ENCODE peak calls at places on chromosomes 6 and 20, in seven cellular contexts. G is esophagus squamous epithelium, K is keratinocyte, I is astrocyte of the spinal cord, D is glutamatergic neuron, C is cardiac fibroblast, E is PC-9. V is an unnamed sample.
A peak's percentile ranks its signal among the peaks of the same experiment; 100 is the strongest.

GRCh38 chr20:8361008-8361652 is 229.1 kb downstream of the PLCB1 start:
- DNase-seq in G (no peak), K (no peak), I (peak; percentile 38), D (no peak), C (peak; percentile 81), E (no peak), V (peak; percentile 50)

GRCh38 chr6:150403458-150404245 is 34.8 kb downstream of the IYD start:
- DNase-seq in G (no peak), K (no peak), I (peak; percentile 95), D (no peak), C (peak; percentile 98), E (peak; percentile 82), V (no peak)

GRCh38 chr6:155054851-155055250 is 59.7 kb downstream of the TIAM2 start:
- DNase-seq in G (no peak), K (no peak), I (no peak), D (no peak), C (no peak), E (no peak), V (no peak)

GRCh38 chr6:119821380-119821779 is 471.8 kb upstream of the MAN1A1 start:
- DNase-seq in G (no peak), K (no peak), I (no peak), D (no peak), C (no peak), E (no peak), V (no peak)

GRCh38 chr6:1662532-1662931 is 52.8 kb downstream of the FOXC1 start:
- DNase-seq in G (no peak), K (no peak), I (no peak), D (no peak), C (no peak), E (no peak), V (peak; percentile 8)

GRCh38 chr20:50399003-50399916 is 110.9 kb upstream of the PTPN1 start:
- DNase-seq in G (no peak), K (no peak), I (no peak), D (no peak), C (no peak), E (peak; percentile 49), V (no peak)

GRCh38 chr6:148128014-148128730 is 214.5 kb upstream of the SASH1 start:
- DNase-seq in G (no peak), K (no peak), I (no peak), D (no peak), C (peak; percentile 45), E (peak; percentile 41), V (no peak)

GRCh38 chr6:157911278-157911677 is 70.4 kb upstream of the SYNJ2 start:
- DNase-seq in G (no peak), K (no peak), I (no peak), D (peak; percentile 61), C (no peak), E (no peak), V (no peak)

GRCh38 chr6:9161731-9162130 is 726.4 kb upstream of the SLC35B3 start:
- DNase-seq in G (no peak), K (no peak), I (no peak), D (no peak), C (no peak), E (no peak), V (no peak)

GRCh38 chr6:157089851-157090250 is 233.5 kb downstream of the TMEM242 start:
- DNase-seq in G (no peak), K (no peak), I (no peak), D (no peak), C (no peak), E (no peak), V (peak; percentile 30)

GRCh38 chr6:42555477-42556457 is 8.1 kb upstream of the UBR2 start:
- DNase-seq in G (no peak), K (no peak), I (no peak), D (no peak), C (peak; percentile 35), E (peak; percentile 55), V (peak; percentile 18)

GRCh38 chr6:123564363-123564762 is 72.4 kb downstream of the TRDN start:
- DNase-seq in G (no peak), K (no peak), I (no peak), D (no peak), C (no peak), E (no peak), V (no peak)

GRCh38 chr20:36236786-36237121 is 476 bp downstream of the AAR2 start:
- DNase-seq in G (no peak), K (no peak), I (no peak), D (no peak), C (no peak), E (no peak), V (no peak)

GRCh38 chr20:6702144-6702543 is 65.3 kb upstream of the BMP2 start:
- DNase-seq in G (no peak), K (no peak), I (no peak), D (no peak), C (no peak), E (no peak), V (no peak)

GRCh38 chr6:129192458-129192989 is 309.6 kb downstream of the LAMA2 start:
- DNase-seq in G (no peak), K (no peak), I (no peak), D (no peak), C (no peak), E (peak; percentile 8), V (no peak)
- TF ChIP-seq CTCF in G (no peak), K (no peak), I (no peak), D (no peak), C (no peak), E (no peak), V (no peak)

GRCh38 chr6:24492475-24492874 is 2.3 kb upstream of the ALDH5A1 start:
- DNase-seq in G (no peak), K (no peak), I (no peak), D (peak; percentile 39), C (no peak), E (no peak), V (no peak)
- TF ChIP-seq CTCF in G (no peak), K (no peak), I (peak; percentile 51), D (no peak), C (peak; percentile 23), E (no peak), V (peak; percentile 30)

GRCh38 chr6:32244946-32245398 is 21.1 kb upstream of the NOTCH4 start:
- DNase-seq in G (no peak), K (no peak), I (peak; percentile 68), D (peak; percentile 78), C (peak; percentile 78), E (no peak), V (peak; percentile 90)

GRCh38 chr6:32244270-32244669 is 20.4 kb upstream of the NOTCH4 start:
- DNase-seq in G (no peak), K (no peak), I (no peak), D (no peak), C (peak; percentile 8), E (no peak), V (peak; percentile 15)

GRCh38 chr6:32239462-32239861 is 15.6 kb upstream of the NOTCH4 start:
- DNase-seq in G (no peak), K (no peak), I (no peak), D (no peak), C (no peak), E (no peak), V (no peak)

DNA sequence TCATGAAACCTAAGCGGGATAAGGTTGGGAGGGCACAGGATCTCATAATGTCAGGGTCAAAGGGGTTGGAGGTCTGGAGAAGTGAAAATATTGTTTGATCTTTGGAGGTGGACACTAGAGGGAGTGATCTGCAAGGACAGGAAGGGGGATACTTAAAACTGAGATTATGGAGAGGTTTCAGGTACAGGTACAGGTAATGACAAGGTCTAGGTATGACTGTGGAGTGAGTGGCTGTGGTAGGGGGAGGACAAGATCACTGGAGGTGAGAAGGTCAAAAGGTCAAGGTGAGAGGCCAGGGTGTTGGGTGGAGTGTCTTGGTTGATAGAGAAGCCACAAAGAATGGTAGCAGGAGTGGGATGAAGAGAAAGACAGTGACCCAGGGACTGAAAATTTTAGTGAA is 16.8 kb upstream of the NOTCH4 start:
- DNase-seq in G (no peak), K (no peak), I (no peak), D (no peak), C (no peak), E (no peak), V (no peak)
- TF ChIP-seq CTCF in G (no peak), K (no peak), I (no peak), D (no peak), C (no peak), E (no peak), V (peak; percentile 5)

GRCh38 chr6:35745480-35745879 is 8.6 kb downstream of the ARMC12 start:
- DNase-seq in G (no peak), K (no peak), I (no peak), D (no peak), C (no peak), E (no peak), V (no peak)

GRCh38 chr6:35739645-35740517 is 3.0 kb downstream of the ARMC12 start:
- DNase-seq in G (no peak), K (no peak), I (no peak), D (no peak), C (no peak), E (no peak), V (no peak)

GRCh38 chr6:35737413-35738211 is 780 bp downstream of the ARMC12 start:
- DNase-seq in G (no peak), K (peak; percentile 30), I (peak; percentile 83), D (no peak), C (peak; percentile 91), E (peak; percentile 72), V (peak; percentile 88)

GRCh38 chr6:35747877-35748276 is 11.0 kb downstream of the ARMC12 start:
- DNase-seq in G (no peak), K (no peak), I (no peak), D (no peak), C (no peak), E (no peak), V (no peak)

GRCh38 chr6:35742842-35743241 is 6.0 kb downstream of the ARMC12 start:
- DNase-seq in G (no peak), K (no peak), I (no peak), D (no peak), C (no peak), E (no peak), V (no peak)
- TF ChIP-seq CTCF in G (no peak), K (no peak), I (no peak), D (no peak), C (no peak), E (no peak), V (no peak)

GRCh38 chr6:38570750-38571149 is 69.0 kb downstream of the BTBD9 start:
- DNase-seq in G (no peak), K (no peak), I (peak; percentile 46), D (no peak), C (peak; percentile 58), E (no peak), V (peak; percentile 41)
- TF ChIP-seq CTCF in G (peak; percentile 48), K (no peak), I (peak; percentile 50), D (peak; percentile 43), C (peak; percentile 33), E (peak; percentile 63), V (peak; percentile 31)

GRCh38 chr6:18263561-18264337 is 581 bp downstream of the DEK start:
- DNase-seq in G (no peak), K (no peak), I (peak; percentile 28), D (peak; percentile 67), C (peak; percentile 61), E (no peak), V (peak; percentile 83)
- TF ChIP-seq CTCF in G (no peak), K (no peak), I (no peak), D (no peak), C (no peak), E (no peak), V (no peak)

DNA sequence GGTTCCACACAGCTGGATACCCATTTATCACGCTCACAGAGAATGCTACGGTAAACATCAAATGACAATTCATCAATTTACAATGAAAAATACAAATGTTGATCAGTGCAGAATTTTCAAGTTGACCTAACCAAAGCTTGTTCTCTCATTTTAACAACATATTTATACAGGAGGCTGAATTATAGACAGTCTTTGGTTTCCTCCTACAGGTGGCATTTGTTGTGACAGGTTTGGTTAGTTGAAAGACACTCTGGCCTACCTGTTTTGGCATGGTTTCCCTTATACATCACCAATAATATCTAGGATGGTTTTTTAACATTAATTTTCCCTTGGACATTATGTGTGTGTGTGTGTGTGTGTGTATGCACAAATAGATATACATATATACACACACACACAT is 642.5 kb upstream of the MMS22L start:
- DNase-seq in G (no peak), K (no peak), I (no peak), D (no peak), C (no peak), E (no peak), V (no peak)
- TF ChIP-seq CTCF in G (no peak), K (no peak), I (no peak), D (no peak), C (no peak), E (peak; percentile 38), V (no peak)